ENCODE peak calls at places on chromosomes 7 and 10, in four cellular contexts. U, Y, E and Z are unnamed samples.

GRCh38 chr10:29736325-29737208 is 101.8 kb upstream of the SVIL start:
- DNase-seq in E (no peak), Y (no peak), U (peak), Z (peak)

GRCh38 chr7:1842321-1843221 is 172.5 kb downstream of the ELFN1 start:
- DNase-seq in U (no peak), E (no peak), Y (no peak), Z (no peak)

GRCh38 chr7:94212160-94212559 is 182.5 kb upstream of the COL1A2 start:
- DNase-seq in U (no peak), Y (no peak), E (no peak), Z (no peak)

GRCh38 chr10:79505771-79506351 is 6.5 kb upstream of the EIF5AL1 start:
- DNase-seq in U (no peak), Y (no peak), E (no peak), Z (no peak)

GRCh38 chr10:21843645-21844044 is 159.9 kb downstream of the DNAJC1 start:
- DNase-seq in E (no peak), Y (no peak), U (no peak), Z (no peak)

GRCh38 chr7:90613088-90613498 is 17.0 kb downstream of the CDK14 start:
- DNase-seq in Y (no peak), U (no peak), E (no peak), Z (peak)

GRCh38 chr7:30920584-30921539 is 9.2 kb downstream of the AQP1 start:
- DNase-seq in U (no peak), Y (peak), E (no peak), Z (no peak)

GRCh38 chr7:18357691-18358090 is 137.9 kb upstream of the HDAC9 start:
- DNase-seq in U (peak), Y (no peak), E (no peak), Z (peak)

GRCh38 chr7:155344270-155344617 is 46.6 kb downstream of the INSIG1 start:
- DNase-seq in E (no peak), Y (no peak), U (peak), Z (peak)

GRCh38 chr10:74875966-74876365 is 49.6 kb downstream of the KAT6B start:
- DNase-seq in Y (no peak), U (no peak), E (no peak), Z (no peak)

GRCh38 chr7:82805527-82805960 is 357.1 kb downstream of the PCLO start:
- DNase-seq in U (no peak), Y (no peak), E (peak), Z (no peak)

GRCh38 chr10:23517155-23517554 is 78.3 kb downstream of the OTUD1 start:
- DNase-seq in E (no peak), U (no peak), Y (no peak), Z (no peak)
- TF ChIP-seq CTCF in E (no peak), U (no peak), Y (no peak), Z (no peak)

GRCh38 chr7:25726180-25726579 is 425.8 kb upstream of the NFE2L3 start:
- DNase-seq in U (no peak), Y (no peak), E (no peak), Z (no peak)

GRCh38 chr7:25722856-25723255 is 429.1 kb upstream of the NFE2L3 start:
- DNase-seq in U (no peak), E (no peak), Y (no peak), Z (no peak)

GRCh38 chr7:25725483-25725882 is 426.5 kb upstream of the NFE2L3 start:
- DNase-seq in U (no peak), Y (no peak), E (no peak), Z (no peak)

GRCh38 chr7:25716421-25716820 is 435.6 kb upstream of the NFE2L3 start:
- DNase-seq in U (no peak), Y (no peak), E (no peak), Z (no peak)

GRCh38 chr7:25720427-25720826 is 431.6 kb upstream of the NFE2L3 start:
- DNase-seq in U (no peak), Y (no peak), E (no peak), Z (peak)
- TF ChIP-seq CTCF in U (peak), Y (no peak), E (peak), Z (no peak)

GRCh38 chr7:151213826-151214225 is 3.5 kb upstream of the H2BK1 start:
- DNase-seq in U (no peak), Y (no peak), E (no peak), Z (no peak)

GRCh38 chr7:151212626-151213025 is 2.3 kb upstream of the H2BK1 start:
- DNase-seq in U (no peak), Y (no peak), E (no peak), Z (no peak)

GRCh38 chr7:151210087-151210854 is at the start of gene H2BK1:
- DNase-seq in E (no peak), U (no peak), Y (no peak), Z (no peak)

GRCh38 chr7:151209588-151209987 is 700 bp downstream of the H2BK1 start:
- DNase-seq in E (no peak), U (no peak), Y (no peak), Z (no peak)

GRCh38 chr7:151211155-151211772 is 976 bp upstream of the H2BK1 start:
- DNase-seq in E (no peak), Y (no peak), U (no peak), Z (no peak)
- TF ChIP-seq CTCF in E (no peak), Y (no peak), U (no peak), Z (no peak)

GRCh38 chr10:78390051-78390450 is 356.4 kb downstream of the RPS24 start:
- DNase-seq in U (no peak), Y (no peak), E (no peak), Z (no peak)

GRCh38 chr10:78394050-78394449 is 360.4 kb downstream of the RPS24 start:
- DNase-seq in E (no peak), Y (no peak), U (no peak), Z (no peak)

GRCh38 chr10:78395162-78395561 is 361.5 kb downstream of the RPS24 start:
- DNase-seq in E (no peak), U (no peak), Y (no peak), Z (no peak)

GRCh38 chr10:78390817-78391216 is 357.2 kb downstream of the RPS24 start:
- DNase-seq in E (no peak), Y (no peak), U (no peak), Z (no peak)

DNA sequence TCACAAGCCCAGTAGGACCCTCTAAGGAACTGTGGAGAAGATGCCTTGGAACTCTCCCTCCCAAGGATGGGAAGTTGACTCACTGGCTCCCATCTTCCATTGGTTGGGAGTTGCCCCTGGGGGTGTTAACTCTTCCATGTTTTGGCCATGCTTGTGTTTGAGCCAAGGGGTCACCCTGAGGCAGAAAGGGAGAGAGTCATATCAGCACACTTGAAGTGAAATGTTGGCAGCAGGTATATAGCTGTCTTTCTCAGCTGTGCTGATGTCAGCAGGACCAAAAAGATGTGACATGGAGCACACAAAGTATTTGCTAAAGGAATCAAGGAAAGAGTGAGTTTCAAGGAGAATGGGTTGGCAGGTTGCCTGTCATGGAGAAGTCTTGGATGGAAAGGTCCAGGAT is 359.4 kb downstream of the RPS24 start:
- DNase-seq in Y (no peak), E (no peak), U (no peak), Z (no peak)
- TF ChIP-seq CTCF in Y (no peak), E (no peak), U (no peak), Z (no peak)

GRCh38 chr7:4018917-4019316 is 663.2 kb upstream of the FOXK1 start:
- DNase-seq in U (no peak), Y (no peak), E (no peak), Z (no peak)
- TF ChIP-seq CTCF in U (no peak), Y (no peak), E (no peak), Z (no peak)

GRCh38 chr7:43799605-43800004 is 41.1 kb downstream of the BLVRA start:
- DNase-seq in Y (no peak), E (no peak), U (no peak), Z (no peak)
- TF ChIP-seq CTCF in Y (no peak), E (no peak), U (peak), Z (no peak)

DNA sequence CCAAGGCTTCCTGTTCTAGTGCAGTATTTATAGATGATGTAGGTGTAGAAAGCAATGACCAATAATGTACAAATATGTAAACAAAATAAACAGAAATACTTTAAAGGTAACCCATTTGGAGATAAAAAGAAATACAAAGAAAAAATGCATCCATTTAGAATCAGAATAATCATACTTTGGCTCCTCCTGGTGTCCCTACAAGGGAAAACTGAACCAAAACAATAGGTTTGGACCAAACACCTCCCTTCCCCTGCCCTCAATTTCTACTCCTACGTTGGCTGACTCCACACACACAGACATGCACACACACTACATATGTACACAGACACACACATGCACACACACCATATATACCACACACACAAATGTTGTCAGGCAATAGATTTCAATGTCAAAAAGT is 36.0 kb downstream of the C10orf143 start:
- DNase-seq in U (no peak), Y (no peak), E (no peak), Z (no peak)
- TF ChIP-seq CTCF in U (no peak), Y (no peak), E (no peak), Z (no peak)

GRCh38 chr10:26860026-26860541 is 674 bp downstream of the ABI1 start:
- DNase-seq in Y (peak), U (peak), E (peak), Z (peak)

GRCh38 chr10:26860542-26861325 is at the start of gene ABI1:
- DNase-seq in Y (peak), U (peak), E (peak), Z (peak)

GRCh38 chr10:26863677-26864076 is 2.9 kb upstream of the ABI1 start:
- DNase-seq in Y (no peak), E (no peak), U (no peak), Z (no peak)

GRCh38 chr10:26859241-26860025 is 1.3 kb downstream of the ABI1 start:
- DNase-seq in U (no peak), E (no peak), Y (no peak), Z (no peak)

GRCh38 chr10:26861326-26861998 is 704 bp upstream of the ABI1 start:
- DNase-seq in Y (no peak), E (no peak), U (no peak), Z (no peak)
- TF ChIP-seq CTCF in Y (peak), E (no peak), U (no peak), Z (no peak)